ENCODE peak calls at places on chromosomes 5 and 9, in four cellular contexts. V is CD4-positive, CD25-positive, alpha-beta regulatory T cell; G is uterus; J is lower lobe of right lung. F is an unnamed sample. For H3K9me3 and H3K4me1, the result is how much of the 10 kb centered on the place peaks cover.

GRCh38 chr5:132457371-132458225 is 33.0 kb downstream of the IRF1 start:
- DNase-seq in V (peak), G (peak), J (peak), F (peak)

GRCh38 chr9:131480258-131480657 is 22.5 kb upstream of the POMT1 start:
- DNase-seq in V (no peak), G (no peak), J (no peak), F (no peak)

GRCh38 chr5:22539756-22540155 is 313.4 kb downstream of the CDH12 start:
- DNase-seq in V (no peak), G (no peak), J (no peak), F (no peak)

GRCh38 chr5:133404724-133405123 is 207.6 kb downstream of the FSTL4 start:
- DNase-seq in V (no peak), G (no peak), J (no peak), F (no peak)

GRCh38 chr5:140293091-140293996 is 9.6 kb downstream of the PFDN1 start:
- DNase-seq in V (peak), G (no peak), J (no peak), F (no peak)

GRCh38 chr9:3960661-3961144 is 339.2 kb downstream of the GLIS3 start:
- DNase-seq in V (no peak), G (no peak), J (no peak), F (no peak)

GRCh38 chr5:157575096-157575872 is at the start of gene ADAM19:
- DNase-seq in V (peak), G (peak), J (peak), F (peak)

GRCh38 chr9:35538361-35539234 is 48.7 kb downstream of the RUSC2 start:
- DNase-seq in V (no peak), G (peak), J (peak), F (peak)

GRCh38 chr5:173303878-173304590 is 24.2 kb downstream of the STC2 start:
- DNase-seq in V (no peak), G (no peak), J (no peak), F (no peak)

GRCh38 chr5:159797566-159797965 is 118.7 kb upstream of the ADRA1B start:
- DNase-seq in V (no peak), G (no peak), J (no peak), F (no peak)

GRCh38 chr5:119200795-119201194 is 129.9 kb downstream of the DMXL1 start:
- DNase-seq in V (no peak), G (no peak), J (no peak), F (no peak)

GRCh38 chr5:139650689-139651501 is 2.7 kb downstream of the CXXC5 start:
- DNase-seq in V (no peak), G (no peak), J (peak), F (peak)

GRCh38 chr9:129163753-129164152 is 14.3 kb downstream of the IER5L start:
- DNase-seq in V (no peak), G (no peak), J (no peak), F (no peak)

GRCh38 chr9:127897194-127897692 is 2.2 kb downstream of the ST6GALNAC6 start:
- DNase-seq in V (no peak), G (peak), J (peak), F (peak)

GRCh38 chr9:304519-305185 is 90.0 kb downstream of the DOCK8 start:
- DNase-seq in V (no peak), G (no peak), J (no peak), F (no peak)

GRCh38 chr9:78857371-78858225 is 560.7 kb downstream of the PSAT1 start:
- DNase-seq in V (no peak), G (no peak), J (no peak), F (no peak)

GRCh38 chr5:98787131-98787719 is 13.8 kb downstream of the RGMB start:
- DNase-seq in V (no peak), G (no peak), J (no peak), F (no peak)

GRCh38 chr5:37945446-37945845 is 105.6 kb upstream of the GDNF start:
- DNase-seq in V (no peak), G (no peak), J (no peak), F (no peak)

GRCh38 chr5:139689631-139690384 is 41.7 kb downstream of the CXXC5 start:
- DNase-seq in V (peak), G (no peak), J (no peak), F (peak)

GRCh38 chr5:172669808-172670402 is 28.8 kb downstream of the NEURL1B start:
- DNase-seq in V (no peak), G (no peak), J (no peak), F (peak)

GRCh38 chr9:138117836-138118235 is 240.3 kb downstream of the CACNA1B start:
- DNase-seq in V (no peak), G (no peak), J (no peak), F (no peak)
- H3K9me3 ChIP-seq in V (under half), G (under half), J (under half), F (under half)

GRCh38 chr5:320524-321232 is 836 bp upstream of the AHRR start:
- DNase-seq in V (no peak), G (no peak), J (no peak), F (no peak)
- H3K4me3 ChIP-seq in V (no peak), G (peak), J (peak), F (peak)

GRCh38 chr5:82590112-82590511 is 312.0 kb upstream of the RPS23 start:
- DNase-seq in V (no peak), G (no peak), J (no peak), F (no peak)
- H3K4me1 ChIP-seq in V (under half), G (under half), J (under half), F (under half)

GRCh38 chr5:45893309-45893708 is 197.1 kb upstream of the HCN1 start:
- DNase-seq in V (no peak), G (no peak), J (no peak), F (no peak)
- H3K9me3 ChIP-seq in V (under half), G (under half), J (under half), F (half or more)

DNA sequence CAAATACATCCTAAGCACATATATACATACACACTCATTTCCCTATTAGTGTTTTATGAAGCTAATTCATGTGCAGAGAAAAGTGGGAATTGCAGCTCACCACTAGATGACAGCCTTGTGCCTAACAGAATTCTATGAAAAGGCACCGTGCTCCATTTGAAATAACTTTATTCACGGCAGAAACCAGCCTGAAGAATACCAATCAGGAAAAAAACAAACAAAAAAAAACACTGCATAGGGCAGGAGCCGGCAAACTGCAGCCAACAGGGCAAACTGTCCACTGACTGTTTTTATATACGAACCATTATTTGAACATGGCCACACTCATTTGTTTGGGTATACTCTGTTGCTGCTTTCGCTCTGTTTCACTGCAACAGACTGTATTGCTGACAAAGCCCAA is 33.6 kb downstream of the ERMP1 start:
- DNase-seq in V (peak), G (no peak), J (no peak), F (no peak)
- H3K4me3 ChIP-seq in V (no peak), G (no peak), J (peak), F (no peak)

F was measured in spleen.